ENCODE peak calls at places on chromosome 21, in six cellular contexts. X is adrenal gland, U is ovary, V is tibial nerve, I is transverse colon, L is heart left ventricle. S is an unnamed sample.
A peak's percentile ranks its signal among the peaks of the same experiment; 100 is the strongest.

GRCh38 chr21:32021319-32022027 is 148.7 kb downstream of the HUNK start:
- DNase-seq in X (no peak), U (no peak), V (no peak), I (peak; percentile 54), L (peak; percentile 83), S (no peak)

GRCh38 chr21:42400525-42400924 is 3.2 kb upstream of the UBASH3A start:
- DNase-seq in X (no peak), U (no peak), V (no peak), I (no peak), L (no peak), S (no peak)

GRCh38 chr21:15309721-15310120 is 244.9 kb upstream of the NRIP1 start:
- DNase-seq in X (peak; percentile 50), U (peak; percentile 41), V (peak; percentile 73), I (no peak), L (peak; percentile 72), S (no peak)

GRCh38 chr21:32682696-32683474 is 44.9 kb downstream of the SYNJ1 start:
- DNase-seq in X (no peak), U (no peak), V (no peak), I (no peak), L (no peak), S (no peak)

GRCh38 chr21:45266518-45267389 is 20.9 kb downstream of the POFUT2 start:
- DNase-seq in X (no peak), U (no peak), V (no peak), I (no peak), L (no peak), S (no peak)

GRCh38 chr21:41164981-41165650 is 2.8 kb upstream of the BACE2 start:
- DNase-seq in X (peak; percentile 72), U (no peak), V (peak; percentile 70), I (peak; percentile 63), L (no peak), S (no peak)

GRCh38 chr21:42524341-42525227 is 10.9 kb downstream of the SLC37A1 start:
- DNase-seq in X (no peak), U (peak; percentile 78), V (peak; percentile 54), I (peak; percentile 81), L (peak; percentile 87), S (no peak)

GRCh38 chr21:21406918-21407317 is 408.7 kb downstream of the NCAM2 start:
- DNase-seq in X (no peak), U (no peak), V (no peak), I (no peak), L (no peak), S (no peak)

GRCh38 chr21:36021251-36021837 is 39.0 kb downstream of the SETD4 start:
- DNase-seq in X (no peak), U (no peak), V (no peak), I (no peak), L (no peak), S (no peak)

GRCh38 chr21:33666153-33666552 is 23.9 kb downstream of the ITSN1 start:
- DNase-seq in X (no peak), U (no peak), V (no peak), I (no peak), L (no peak), S (no peak)

GRCh38 chr21:42360317-42360716 is 6.0 kb downstream of the TFF1 start:
- DNase-seq in X (no peak), U (no peak), V (no peak), I (no peak), L (no peak), S (no peak)

GRCh38 chr21:41231060-41231459 is 63.1 kb downstream of the BACE2 start:
- DNase-seq in X (no peak), U (no peak), V (no peak), I (no peak), L (no peak), S (no peak)

GRCh38 chr21:33325222-33326067 is 675 bp downstream of the IFNAR1 start:
- DNase-seq in X (peak; percentile 77), U (peak; percentile 65), V (peak; percentile 61), I (peak; percentile 81), L (peak; percentile 85), S (no peak)

GRCh38 chr21:31397515-31397926 is 53.5 kb upstream of the TIAM1 start:
- DNase-seq in X (no peak), U (no peak), V (no peak), I (peak; percentile 18), L (no peak), S (no peak)

DNA sequence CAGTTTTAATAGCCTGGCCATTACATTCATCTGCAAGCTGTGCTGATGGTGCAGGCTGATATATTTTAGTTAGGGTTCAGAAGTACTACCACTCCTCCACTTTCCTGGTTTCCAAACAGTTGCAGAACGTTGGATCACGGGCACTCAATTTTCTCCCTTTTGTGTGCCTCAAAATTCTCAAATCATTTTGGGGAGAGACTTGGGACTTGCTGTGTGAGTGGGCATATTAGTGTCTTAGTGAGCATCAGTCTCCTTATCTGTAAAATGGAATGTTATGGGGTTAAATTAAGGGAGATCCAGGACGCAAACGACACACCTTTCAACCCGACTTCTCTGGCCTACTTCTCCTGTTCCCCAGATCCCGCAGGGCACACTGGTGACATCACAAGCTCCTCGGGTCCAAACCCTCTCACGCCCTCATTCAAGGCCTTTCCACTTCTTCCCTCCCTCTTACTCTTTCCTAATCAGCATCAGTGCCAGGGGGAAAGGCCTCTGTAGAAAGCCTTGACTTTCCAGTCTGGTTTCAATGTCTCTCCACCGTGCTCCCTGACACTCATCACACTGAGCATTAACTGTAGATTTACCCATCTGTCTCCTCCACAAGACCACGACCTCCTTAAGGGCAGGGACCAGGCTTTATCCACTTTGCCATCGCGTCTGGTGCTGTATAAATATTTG is 1.2 kb downstream of the PIGP start:
- DNase-seq in X (peak; percentile 84), U (peak; percentile 66), V (peak; percentile 72), I (peak; percentile 64), L (peak; percentile 47), S (no peak)
- TF ChIP-seq POLR2A in X (peak; percentile 88), U (peak; percentile 49), V (peak; percentile 33), I (no peak), L (no peak), S (no peak)

GRCh38 chr21:17612565-17613241 is at the start of gene BTG3:
- DNase-seq in X (peak; percentile 79), U (peak; percentile 83), V (peak; percentile 57), I (peak; percentile 85), L (peak; percentile 86), S (no peak)
- TF ChIP-seq POLR2A in X (peak; percentile 98), U (peak; percentile 98), V (peak; percentile 95), I (peak; percentile 87), L (no peak), S (peak; percentile 99)

DNA sequence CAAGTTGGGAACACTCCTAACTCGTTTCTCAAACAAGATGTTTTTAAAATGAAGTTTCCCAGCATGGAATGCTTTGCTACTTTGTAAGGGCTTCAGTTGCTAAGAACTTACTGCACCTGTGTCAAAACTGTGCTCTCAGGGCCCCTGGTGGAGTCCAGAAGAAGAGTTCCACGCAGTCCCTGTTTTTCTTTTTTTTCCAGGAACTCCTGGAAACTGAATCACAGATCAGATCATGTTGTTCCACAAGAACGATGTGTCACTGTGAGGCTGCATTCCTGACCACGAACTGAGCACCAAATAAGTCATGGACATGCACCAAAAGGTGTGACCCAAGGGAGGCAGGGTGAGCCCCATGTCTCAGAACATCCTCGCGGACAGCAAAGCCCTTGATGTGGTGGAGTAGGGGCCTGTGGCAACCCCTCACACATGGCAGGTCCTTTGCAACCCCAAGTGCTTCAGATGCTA is 257.2 kb downstream of the KCNJ6 start:
- DNase-seq in X (peak; percentile 43), U (peak; percentile 12), V (peak; percentile 49), I (no peak), L (no peak), S (no peak)
- TF ChIP-seq POLR2A in X (no peak), U (no peak), V (no peak), I (no peak), L (no peak), S (no peak)

GRCh38 chr21:29299046-29299905 is 554 bp downstream of the BACH1 start:
- DNase-seq in X (peak; percentile 59), U (peak; percentile 50), V (peak; percentile 35), I (peak; percentile 68), L (peak; percentile 73), S (no peak)
- TF ChIP-seq POLR2A in X (no peak), U (no peak), V (no peak), I (no peak), L (no peak), S (no peak)

GRCh38 chr21:43676391-43676790 is 17.0 kb downstream of the RRP1B start:
- DNase-seq in X (no peak), U (no peak), V (no peak), I (no peak), L (no peak), S (no peak)
- TF ChIP-seq POLR2A in X (no peak), U (no peak), V (no peak), I (no peak), L (no peak), S (no peak)

DNA sequence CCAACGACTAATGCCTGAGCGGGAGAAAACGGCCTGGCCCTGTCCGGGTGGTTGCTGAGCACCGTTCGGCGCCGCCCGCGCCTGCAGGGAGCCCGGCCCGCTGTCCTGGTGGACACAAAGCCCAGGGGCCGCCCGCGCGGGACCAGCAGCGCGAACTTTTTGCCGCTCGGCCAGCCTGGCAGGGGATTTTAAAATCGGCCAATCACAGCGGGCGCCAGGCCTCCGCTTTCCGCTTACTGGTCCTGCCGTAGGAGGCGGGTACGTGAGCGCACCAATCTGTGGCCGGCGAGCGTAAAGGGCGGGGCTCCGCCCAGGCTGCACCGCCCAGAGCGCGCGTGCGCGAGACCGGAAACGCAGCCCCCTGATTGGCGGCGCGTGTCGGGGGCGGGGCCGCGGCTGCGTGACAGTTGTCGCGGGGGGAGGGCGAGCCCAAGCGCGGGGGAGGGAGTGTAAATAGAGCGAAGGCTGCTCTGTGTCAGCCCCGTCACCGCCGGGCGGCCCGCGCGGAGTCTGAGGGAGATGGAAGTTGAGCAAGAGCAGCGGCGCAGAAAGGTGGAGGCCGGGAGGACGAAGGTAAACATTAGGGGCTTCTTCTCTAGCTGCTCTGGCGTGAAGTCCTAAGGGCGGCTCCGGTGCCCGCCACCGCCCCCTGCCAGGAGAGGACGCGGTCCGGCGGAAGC is at the start of the genes C21orf58 and PCNT:
- DNase-seq in X (peak; percentile 98), U (peak; percentile 97), V (peak; percentile 93), I (peak; percentile 98), L (peak; percentile 99), S (peak; percentile 84)
- TF ChIP-seq POLR2A in X (no peak), U (no peak), V (no peak), I (peak; percentile 20), L (no peak), S (no peak)

DNA sequence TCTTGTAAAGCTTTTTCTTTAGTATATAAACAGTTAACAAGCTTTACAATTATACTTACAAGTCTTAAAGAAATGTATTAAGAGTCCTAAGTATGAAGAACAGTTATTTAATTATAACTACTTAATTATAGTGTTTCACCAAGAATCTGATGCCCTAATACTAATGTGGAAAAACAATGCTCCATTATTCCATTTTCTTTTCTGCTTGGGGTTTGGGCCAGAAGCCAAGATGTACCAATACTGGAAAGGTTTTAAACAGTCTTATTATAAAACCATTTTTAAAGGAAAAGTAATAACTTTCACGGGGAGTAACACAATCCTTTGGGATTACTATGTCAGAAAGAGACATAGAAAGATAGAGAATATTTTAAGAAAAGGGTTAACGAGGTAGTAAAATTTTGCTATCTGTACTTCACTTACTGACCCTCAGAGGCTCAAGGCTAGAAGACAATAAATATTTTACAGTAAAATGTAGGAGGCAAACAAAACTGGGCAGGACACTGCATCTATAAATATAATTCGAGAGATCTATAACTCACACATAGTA is 64.0 kb downstream of the LTN1 start:
- DNase-seq in X (no peak), U (no peak), V (no peak), I (no peak), L (no peak), S (no peak)
- TF ChIP-seq POLR2A in X (no peak), U (no peak), V (no peak), I (no peak), L (no peak), S (no peak)